ENCODE peak calls at places on chromosomes 1 and 21, in four cellular contexts. One of them, this sample, is unnamed.

GRCh38 chr21:17921579-17922530 is 102.7 kb upstream of the C21orf91 start:
- DNase-seq in K562: no peak
- DNase-seq in H1: no peak
- DNase-seq in GM12878: no peak
- DNase-seq in this sample: no peak

GRCh38 chr1:98210064-98210463 is 289.2 kb upstream of the DPYD start:
- DNase-seq in K562: no peak
- DNase-seq in H1: no peak
- DNase-seq in GM12878: no peak
- DNase-seq in this sample: no peak

GRCh38 chr1:230268371-230269170 is 157.6 kb downstream of the PGBD5 start:
- DNase-seq in K562: peak; percentile 80
- DNase-seq in H1: peak; percentile 65
- DNase-seq in GM12878: no peak
- DNase-seq in this sample: peak; percentile 6

GRCh38 chr1:191368891-191369654 is 789.2 kb upstream of the RGS18 start:
- DNase-seq in K562: peak; percentile 10
- DNase-seq in H1: no peak
- DNase-seq in GM12878: no peak
- DNase-seq in this sample: no peak

GRCh38 chr1:29708381-29708780 is 472.1 kb downstream of the PTPRU start:
- DNase-seq in K562: no peak
- DNase-seq in H1: no peak
- DNase-seq in GM12878: no peak
- DNase-seq in this sample: no peak

GRCh38 chr1:160243767-160244166 is 18.6 kb downstream of the DCAF8 start:
- DNase-seq in K562: no peak
- DNase-seq in H1: no peak
- DNase-seq in GM12878: no peak
- DNase-seq in this sample: no peak

GRCh38 chr1:248906741-248907661 is 966 bp downstream of the PGBD2 start:
- DNase-seq in K562: no peak
- DNase-seq in H1: no peak
- DNase-seq in GM12878: no peak
- DNase-seq in this sample: no peak

GRCh38 chr1:23524716-23525401 is 6.2 kb downstream of the E2F2 start:
- DNase-seq in K562: no peak
- DNase-seq in H1: no peak
- DNase-seq in GM12878: no peak
- DNase-seq in this sample: no peak

GRCh38 chr1:165886988-165887387 is 59.6 kb downstream of the UCK2 start:
- DNase-seq in K562: no peak
- DNase-seq in H1: no peak
- DNase-seq in GM12878: no peak
- DNase-seq in this sample: no peak
- TF ChIP-seq EGR1 in K562: no peak
- TF ChIP-seq EGR1 in H1: no peak
- TF ChIP-seq EGR1 in GM12878: no peak
- TF ChIP-seq EGR1 in this sample: no peak

GRCh38 chr1:54823670-54824069 is 22.5 kb upstream of the TTC22 start:
- DNase-seq in K562: no peak
- DNase-seq in H1: no peak
- DNase-seq in GM12878: no peak
- DNase-seq in this sample: no peak

GRCh38 chr1:54826226-54826816 is 25.2 kb upstream of the TTC22 start:
- DNase-seq in K562: no peak
- DNase-seq in H1: no peak
- DNase-seq in GM12878: no peak
- DNase-seq in this sample: no peak

GRCh38 chr1:54819733-54820132 is 18.6 kb upstream of the TTC22 start:
- DNase-seq in K562: no peak
- DNase-seq in H1: no peak
- DNase-seq in GM12878: no peak
- DNase-seq in this sample: no peak

GRCh38 chr1:54825696-54826095 is 24.6 kb upstream of the TTC22 start:
- DNase-seq in K562: no peak
- DNase-seq in H1: no peak
- DNase-seq in GM12878: no peak
- DNase-seq in this sample: no peak
- TF ChIP-seq EGR1 in K562: no peak
- TF ChIP-seq EGR1 in H1: no peak
- TF ChIP-seq EGR1 in GM12878: no peak
- TF ChIP-seq EGR1 in this sample: no peak

GRCh38 chr21:37509802-37510393 is 143.3 kb downstream of the DYRK1A start:
- DNase-seq in K562: peak; percentile 35
- DNase-seq in H1: no peak
- DNase-seq in GM12878: no peak
- DNase-seq in this sample: no peak
- TF ChIP-seq EGR1 in K562: no peak
- TF ChIP-seq EGR1 in H1: no peak
- TF ChIP-seq EGR1 in GM12878: no peak
- TF ChIP-seq EGR1 in this sample: no peak

DNA sequence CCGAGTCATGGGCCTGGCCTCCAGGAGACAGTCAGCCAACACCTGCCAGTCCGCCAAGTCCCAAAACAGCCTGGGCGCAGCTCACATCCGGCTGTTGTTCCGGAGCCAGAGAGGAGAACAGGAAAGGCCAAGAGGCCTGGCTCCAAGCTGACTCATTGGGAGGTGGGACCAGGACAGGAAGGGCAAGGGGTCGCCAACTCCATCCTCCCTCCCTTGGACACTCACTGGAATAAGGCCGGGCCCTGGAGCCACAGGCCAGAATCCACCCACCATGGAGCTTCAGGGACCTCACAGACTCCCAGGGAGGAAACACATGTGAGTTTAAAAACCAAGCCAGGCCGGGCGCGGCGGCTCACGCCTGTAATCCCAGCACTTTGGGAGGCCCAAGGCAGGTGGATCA is 25.1 kb upstream of the CLIC4 start:
- DNase-seq in K562: no peak
- DNase-seq in H1: no peak
- DNase-seq in GM12878: no peak
- DNase-seq in this sample: no peak
- TF ChIP-seq EGR1 in K562: no peak
- TF ChIP-seq EGR1 in H1: no peak
- TF ChIP-seq EGR1 in GM12878: no peak
- TF ChIP-seq EGR1 in this sample: no peak

GRCh38 chr1:25880518-25880917 is 5.0 kb upstream of the PAQR7 start:
- DNase-seq in K562: no peak
- DNase-seq in H1: no peak
- DNase-seq in GM12878: no peak
- DNase-seq in this sample: no peak

GRCh38 chr1:25879675-25880074 is 4.2 kb upstream of the PAQR7 start:
- DNase-seq in K562: peak; percentile 52
- DNase-seq in H1: no peak
- DNase-seq in GM12878: no peak
- DNase-seq in this sample: no peak

GRCh38 chr1:25876693-25877077 is 1.2 kb upstream of the PAQR7 start:
- DNase-seq in K562: no peak
- DNase-seq in H1: no peak
- DNase-seq in GM12878: no peak
- DNase-seq in this sample: no peak

GRCh38 chr1:25877155-25877554 is 1.6 kb upstream of the PAQR7 start:
- DNase-seq in K562: no peak
- DNase-seq in H1: no peak
- DNase-seq in GM12878: no peak
- DNase-seq in this sample: no peak

DNA sequence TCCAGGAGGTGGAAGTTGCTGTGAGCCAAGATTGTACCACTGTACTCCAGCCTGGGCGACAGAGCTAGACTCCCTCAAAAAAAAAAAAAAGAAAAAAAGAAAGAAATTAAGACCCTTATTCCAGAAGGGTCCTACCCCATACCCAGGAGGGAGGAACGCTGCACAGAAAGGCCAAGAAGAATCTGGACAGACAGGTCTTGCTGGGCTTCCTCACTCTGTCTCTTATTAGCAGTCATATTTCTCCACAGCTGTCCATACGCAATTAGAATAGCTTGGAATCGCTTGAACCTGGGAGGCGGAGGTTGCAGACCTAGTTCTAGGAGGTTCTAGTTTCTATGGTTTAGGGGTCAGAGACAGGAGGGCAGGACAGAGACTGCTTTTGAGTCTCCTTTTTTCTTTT is 3.2 kb upstream of the PAQR7 start:
- DNase-seq in K562: no peak
- DNase-seq in H1: no peak
- DNase-seq in GM12878: no peak
- DNase-seq in this sample: no peak
- TF ChIP-seq EGR1 in K562: no peak
- TF ChIP-seq EGR1 in H1: no peak
- TF ChIP-seq EGR1 in GM12878: no peak
- TF ChIP-seq EGR1 in this sample: no peak

DNA sequence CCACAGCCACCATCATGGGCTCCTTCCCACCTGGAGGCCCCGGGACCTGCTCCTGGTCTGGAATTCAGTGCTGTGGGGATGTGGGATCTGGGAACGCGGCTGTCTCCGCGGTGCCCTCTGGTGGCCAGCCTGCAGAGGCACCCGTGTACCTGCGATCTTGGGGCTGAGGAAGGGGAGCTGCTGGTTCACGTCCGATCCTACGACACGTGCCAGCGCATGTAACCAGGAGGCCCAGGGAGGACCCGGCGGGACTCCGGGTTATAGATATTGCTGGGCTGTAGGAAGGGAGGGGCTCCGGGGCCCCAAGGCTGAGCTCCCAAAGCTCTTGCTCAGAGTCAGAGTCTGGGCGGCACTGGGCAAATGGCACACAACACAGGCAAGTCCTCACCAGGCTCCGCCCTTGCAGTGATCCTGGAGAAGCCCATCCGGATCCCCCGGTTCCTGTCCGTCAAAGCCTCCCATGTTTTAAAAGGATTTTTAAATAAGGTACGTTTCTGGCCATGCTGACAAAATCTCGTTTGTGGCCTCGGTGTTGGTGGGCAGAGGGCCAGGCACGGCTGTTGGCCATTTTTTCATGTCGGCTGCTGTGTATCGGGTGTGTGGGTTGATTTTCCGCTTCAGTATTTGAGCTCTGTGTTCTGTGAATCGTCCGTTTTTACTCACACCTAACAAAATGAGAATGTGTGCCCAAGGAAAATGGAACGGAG is 20.1 kb downstream of the FAAP20 start:
- DNase-seq in K562: peak; percentile 83
- DNase-seq in H1: peak; percentile 86
- DNase-seq in GM12878: no peak
- DNase-seq in this sample: peak; percentile 28
- TF ChIP-seq EGR1 in K562: no peak
- TF ChIP-seq EGR1 in H1: no peak
- TF ChIP-seq EGR1 in GM12878: no peak
- TF ChIP-seq EGR1 in this sample: no peak

GRCh38 chr1:201715351-201715750 is 113.6 kb upstream of the IPO9 start:
- DNase-seq in K562: no peak
- DNase-seq in H1: no peak
- DNase-seq in GM12878: no peak
- DNase-seq in this sample: no peak

GRCh38 chr1:201717286-201717685 is 111.7 kb upstream of the IPO9 start:
- DNase-seq in K562: no peak
- DNase-seq in H1: no peak
- DNase-seq in GM12878: no peak
- DNase-seq in this sample: no peak

GRCh38 chr1:201714542-201715276 is 114.2 kb upstream of the IPO9 start:
- DNase-seq in K562: peak; percentile 76
- DNase-seq in H1: no peak
- DNase-seq in GM12878: no peak
- DNase-seq in this sample: peak; percentile 97

GRCh38 chr1:201716742-201717135 is 112.2 kb upstream of the IPO9 start:
- DNase-seq in K562: no peak
- DNase-seq in H1: no peak
- DNase-seq in GM12878: no peak
- DNase-seq in this sample: no peak

GRCh38 chr1:201715801-201716741 is 112.9 kb upstream of the IPO9 start:
- DNase-seq in K562: no peak
- DNase-seq in H1: no peak
- DNase-seq in GM12878: peak; percentile 23
- DNase-seq in this sample: no peak
- TF ChIP-seq EGR1 in K562: no peak
- TF ChIP-seq EGR1 in H1: no peak
- TF ChIP-seq EGR1 in GM12878: no peak
- TF ChIP-seq EGR1 in this sample: no peak